ENCODE peak calls at places on chromosomes 4 and X, in seven cellular contexts. One of them, this sample, is unnamed.

GRCh38 chr4:129092636-129093172 is 635 bp downstream of the SCLT1 start:
- DNase-seq in endothelial cell: no peak
- DNase-seq in putamen: no peak
- DNase-seq in stimulated activated CD8-positive, alpha-beta memory T cell treated with anti-CD3 and anti-CD28 coated beads, Interleukin-7, amount 100 ng/mL, for 24 hours: no peak
- DNase-seq in AG09319: no peak
- DNase-seq in kidney epithelial cell: no peak
- DNase-seq in HFFc6: no peak
- DNase-seq in this sample: no peak

GRCh38 chr4:184471872-184472539 is 2.3 kb downstream of the IRF2 start:
- DNase-seq in endothelial cell: no peak
- DNase-seq in putamen: peak; percentile 49
- DNase-seq in stimulated activated CD8-positive, alpha-beta memory T cell treated with anti-CD3 and anti-CD28 coated beads, Interleukin-7, amount 100 ng/mL, for 24 hours: no peak
- DNase-seq in AG09319: no peak
- DNase-seq in kidney epithelial cell: no peak
- DNase-seq in HFFc6: peak; percentile 22
- DNase-seq in this sample: peak; percentile 8

GRCh38 chr4:184732126-184732525 is 1.8 kb downstream of the CENPU start:
- DNase-seq in endothelial cell: no peak
- DNase-seq in putamen: no peak
- DNase-seq in stimulated activated CD8-positive, alpha-beta memory T cell treated with anti-CD3 and anti-CD28 coated beads, Interleukin-7, amount 100 ng/mL, for 24 hours: no peak
- DNase-seq in AG09319: no peak
- DNase-seq in kidney epithelial cell: no peak
- DNase-seq in HFFc6: no peak
- DNase-seq in this sample: no peak

GRCh38 chr4:23969635-23970034 is 79.8 kb upstream of the PPARGC1A start:
- DNase-seq in endothelial cell: no peak
- DNase-seq in putamen: no peak
- DNase-seq in stimulated activated CD8-positive, alpha-beta memory T cell treated with anti-CD3 and anti-CD28 coated beads, Interleukin-7, amount 100 ng/mL, for 24 hours: no peak
- DNase-seq in AG09319: no peak
- DNase-seq in kidney epithelial cell: no peak
- DNase-seq in HFFc6: no peak
- DNase-seq in this sample: no peak

GRCh38 chr4:83369825-83370639 is 35.4 kb upstream of the HPSE start:
- DNase-seq in endothelial cell: no peak
- DNase-seq in putamen: peak; percentile 13
- DNase-seq in stimulated activated CD8-positive, alpha-beta memory T cell treated with anti-CD3 and anti-CD28 coated beads, Interleukin-7, amount 100 ng/mL, for 24 hours: no peak
- DNase-seq in AG09319: no peak
- DNase-seq in kidney epithelial cell: no peak
- DNase-seq in HFFc6: no peak
- DNase-seq in this sample: no peak

GRCh38 chrX:111868726-111869638 is 7.0 kb upstream of the TRPC5OS start:
- DNase-seq in endothelial cell: no peak
- DNase-seq in putamen: no peak
- DNase-seq in stimulated activated CD8-positive, alpha-beta memory T cell treated with anti-CD3 and anti-CD28 coated beads, Interleukin-7, amount 100 ng/mL, for 24 hours: no peak
- DNase-seq in AG09319: no peak
- DNase-seq in kidney epithelial cell: no peak
- DNase-seq in HFFc6: no peak
- DNase-seq in this sample: no peak

GRCh38 chr4:94843222-94843621 is 85.5 kb downstream of the BMPR1B start:
- DNase-seq in endothelial cell: no peak
- DNase-seq in putamen: no peak
- DNase-seq in stimulated activated CD8-positive, alpha-beta memory T cell treated with anti-CD3 and anti-CD28 coated beads, Interleukin-7, amount 100 ng/mL, for 24 hours: no peak
- DNase-seq in AG09319: no peak
- DNase-seq in kidney epithelial cell: no peak
- DNase-seq in HFFc6: no peak
- DNase-seq in this sample: no peak

GRCh38 chr4:112098841-112099240 is 46.4 kb upstream of the FAM241A start:
- DNase-seq in endothelial cell: no peak
- DNase-seq in putamen: no peak
- DNase-seq in stimulated activated CD8-positive, alpha-beta memory T cell treated with anti-CD3 and anti-CD28 coated beads, Interleukin-7, amount 100 ng/mL, for 24 hours: no peak
- DNase-seq in AG09319: no peak
- DNase-seq in kidney epithelial cell: no peak
- DNase-seq in HFFc6: no peak
- DNase-seq in this sample: no peak

GRCh38 chr4:69858683-69859082 is 1.3 kb downstream of the SULT1E1 start:
- DNase-seq in endothelial cell: no peak
- DNase-seq in putamen: no peak
- DNase-seq in stimulated activated CD8-positive, alpha-beta memory T cell treated with anti-CD3 and anti-CD28 coated beads, Interleukin-7, amount 100 ng/mL, for 24 hours: no peak
- DNase-seq in AG09319: no peak
- DNase-seq in kidney epithelial cell: peak; percentile 51
- DNase-seq in HFFc6: no peak
- DNase-seq in this sample: no peak

GRCh38 chrX:134760671-134761070 is 102.4 kb upstream of the PLAC1 start:
- DNase-seq in endothelial cell: no peak
- DNase-seq in putamen: no peak
- DNase-seq in stimulated activated CD8-positive, alpha-beta memory T cell treated with anti-CD3 and anti-CD28 coated beads, Interleukin-7, amount 100 ng/mL, for 24 hours: no peak
- DNase-seq in AG09319: no peak
- DNase-seq in kidney epithelial cell: no peak
- DNase-seq in HFFc6: no peak
- DNase-seq in this sample: no peak

GRCh38 chrX:102959471-102959870 is 22.4 kb downstream of the RAB40AL start:
- DNase-seq in endothelial cell: no peak
- DNase-seq in putamen: no peak
- DNase-seq in stimulated activated CD8-positive, alpha-beta memory T cell treated with anti-CD3 and anti-CD28 coated beads, Interleukin-7, amount 100 ng/mL, for 24 hours: no peak
- DNase-seq in AG09319: no peak
- DNase-seq in kidney epithelial cell: no peak
- DNase-seq in HFFc6: peak; percentile 90
- DNase-seq in this sample: no peak

GRCh38 chr4:137909910-137910309 is 332.2 kb downstream of the SLC7A11 start:
- DNase-seq in endothelial cell: no peak
- DNase-seq in putamen: no peak
- DNase-seq in stimulated activated CD8-positive, alpha-beta memory T cell treated with anti-CD3 and anti-CD28 coated beads, Interleukin-7, amount 100 ng/mL, for 24 hours: no peak
- DNase-seq in AG09319: no peak
- DNase-seq in kidney epithelial cell: no peak
- DNase-seq in HFFc6: no peak
- DNase-seq in this sample: no peak

GRCh38 chrX:40757058-40757457 is 21.7 kb upstream of the MED14 start:
- DNase-seq in endothelial cell: no peak
- DNase-seq in putamen: no peak
- DNase-seq in stimulated activated CD8-positive, alpha-beta memory T cell treated with anti-CD3 and anti-CD28 coated beads, Interleukin-7, amount 100 ng/mL, for 24 hours: no peak
- DNase-seq in AG09319: no peak
- DNase-seq in kidney epithelial cell: no peak
- DNase-seq in HFFc6: no peak
- DNase-seq in this sample: no peak

GRCh38 chr4:55038176-55038890 is 87.1 kb downstream of the KDR start:
- DNase-seq in endothelial cell: no peak
- DNase-seq in putamen: no peak
- DNase-seq in stimulated activated CD8-positive, alpha-beta memory T cell treated with anti-CD3 and anti-CD28 coated beads, Interleukin-7, amount 100 ng/mL, for 24 hours: no peak
- DNase-seq in AG09319: no peak
- DNase-seq in kidney epithelial cell: no peak
- DNase-seq in HFFc6: no peak
- DNase-seq in this sample: no peak

GRCh38 chr4:6332042-6332668 is 62.5 kb downstream of the WFS1 start:
- DNase-seq in endothelial cell: peak; percentile 69
- DNase-seq in putamen: no peak
- DNase-seq in stimulated activated CD8-positive, alpha-beta memory T cell treated with anti-CD3 and anti-CD28 coated beads, Interleukin-7, amount 100 ng/mL, for 24 hours: no peak
- DNase-seq in AG09319: no peak
- DNase-seq in kidney epithelial cell: no peak
- DNase-seq in HFFc6: no peak
- DNase-seq in this sample: no peak